ENCODE peak calls at places on chromosomes 6 and 20, in eight cellular contexts. D, R, K, Q, T, C, H and J are unnamed samples.

GRCh38 chr6:4774715-4775590 is 1.3 kb upstream of the CDYL start:
- DNase-seq in C (peak), K (no peak), D (no peak), R (no peak), Q (no peak), H (no peak), T (peak), J (peak)

GRCh38 chr6:146149770-146150169 is 120.9 kb downstream of the GRM1 start:
- DNase-seq in K (no peak), T (no peak), C (no peak), D (no peak), H (no peak), R (no peak), Q (no peak), J (no peak)

GRCh38 chr6:151063339-151063738 is 176.4 kb upstream of the AKAP12 start:
- DNase-seq in D (no peak), C (no peak), H (no peak), Q (peak), K (no peak), R (no peak), T (no peak), J (peak)

GRCh38 chr6:113018351-113019151 is 671.4 kb downstream of the RFPL4B start:
- DNase-seq in D (no peak), C (no peak), R (no peak), H (peak), Q (peak), T (no peak), K (no peak), J (peak)

GRCh38 chr6:32153252-32153834 is 598 bp upstream of the PPT2 start:
- DNase-seq in T (no peak), C (no peak), D (no peak), Q (peak), H (no peak), R (no peak), K (no peak), J (no peak)

GRCh38 chr6:144277174-144277573 is 8.0 kb upstream of the UTRN start:
- DNase-seq in Q (no peak), K (no peak), H (no peak), D (no peak), C (no peak), R (no peak), T (no peak), J (no peak)

GRCh38 chr6:101770116-101770515 is 376.6 kb downstream of the GRIK2 start:
- DNase-seq in Q (no peak), H (no peak), K (no peak), C (no peak), T (no peak), R (no peak), D (no peak), J (no peak)

GRCh38 chr6:148657053-148657452 is 89.8 kb upstream of the UST start:
- DNase-seq in T (no peak), Q (peak), K (no peak), R (no peak), D (no peak), H (peak), C (no peak), J (peak)

GRCh38 chr20:23659989-23660837 is 22.5 kb upstream of the CST3 start:
- DNase-seq in Q (peak), C (no peak), K (no peak), D (no peak), H (no peak), R (no peak), T (no peak), J (peak)

GRCh38 chr6:85561750-85562357 is 31.8 kb downstream of the SNX14 start:
- DNase-seq in C (no peak), T (no peak), Q (no peak), H (no peak), D (no peak), K (no peak), R (no peak), J (peak)

GRCh38 chr6:5082487-5083306 is 2.4 kb upstream of the PPP1R3G start:
- DNase-seq in R (no peak), H (no peak), Q (peak), K (no peak), D (no peak), C (no peak), T (no peak), J (peak)

GRCh38 chr20:11646359-11646758 is 271.3 kb upstream of the BTBD3 start:
- DNase-seq in H (no peak), Q (no peak), D (no peak), R (no peak), C (no peak), T (no peak), K (no peak), J (no peak)

GRCh38 chr6:50128420-50129005 is 78.8 kb upstream of the DEFB112 start:
- DNase-seq in T (peak), K (no peak), D (no peak), C (no peak), Q (peak), H (peak), R (no peak), J (no peak)

GRCh38 chr20:51164732-51165530 is 142.0 kb upstream of the KCNG1 start:
- DNase-seq in D (no peak), T (no peak), R (no peak), C (no peak), K (no peak), Q (no peak), H (no peak), J (no peak)

GRCh38 chr6:19327684-19328083 is 509.5 kb upstream of the ID4 start:
- DNase-seq in C (no peak), R (no peak), D (no peak), Q (no peak), T (no peak), K (no peak), H (no peak), J (no peak)

GRCh38 chr6:150142304-150142656 is 564 bp upstream of the PPP1R14C start:
- DNase-seq in Q (peak), C (no peak), H (no peak), D (no peak), T (no peak), R (no peak), K (peak), J (peak)

GRCh38 chr6:163965426-163966348 is 551.2 kb downstream of the QKI start:
- DNase-seq in T (peak), K (no peak), C (no peak), R (no peak), H (no peak), D (no peak), Q (no peak), J (no peak)

GRCh38 chr6:75458895-75459294 is 34.7 kb downstream of the FILIP1 start:
- DNase-seq in Q (no peak), D (no peak), C (no peak), H (no peak), K (no peak), R (no peak), T (no peak), J (peak)

GRCh38 chr6:161618816-161619454 is 345.1 kb upstream of the AGPAT4 start:
- DNase-seq in R (no peak), D (peak), K (peak), T (no peak), Q (peak), C (no peak), H (peak), J (peak)

GRCh38 chr20:46031701-46032254 is 2.8 kb downstream of the SLC12A5 start:
- DNase-seq in T (peak), D (peak), K (peak), R (no peak), C (no peak), H (no peak), Q (peak), J (peak)

GRCh38 chr6:135993321-135993720 is 141.8 kb downstream of the PDE7B start:
- DNase-seq in R (no peak), T (no peak), K (no peak), D (no peak), Q (no peak), H (no peak), C (no peak), J (no peak)

GRCh38 chr20:46071573-46071972 is 18.2 kb downstream of the NCOA5 start:
- DNase-seq in C (no peak), D (no peak), H (no peak), Q (no peak), R (no peak), T (no peak), K (no peak), J (no peak)